ENCODE peak calls at places on chromosomes 6 and 20, in nine cellular contexts. T is lower leg skin; Q is EH; F is Kasumi-1; R is cardiac muscle cell; B is heart right ventricle; M is activated gamma-delta T cell treated with anti-CD3 and anti-CD28 coated beads, Interleukin-2, amount 50 U/mL, for 16 hours; Y is GM19239; U is ACHN. A is an unnamed sample.

GRCh38 chr6:136886110-136886509 is 36.0 kb upstream of the SLC35D3 start:
- DNase-seq in Y (no peak), U (no peak), R (no peak), Q (no peak), B (no peak), M (no peak), F (no peak), T (no peak), A (peak)

GRCh38 chr20:38747495-38748096 is 664 bp upstream of the ACTR5 start:
- DNase-seq in F (no peak), Q (no peak), M (no peak), R (no peak), U (no peak), Y (no peak), T (peak), B (no peak), A (no peak)

GRCh38 chr20:50534567-50534966 is 24.4 kb downstream of the PTPN1 start:
- DNase-seq in U (peak), M (no peak), B (no peak), Q (peak), F (no peak), Y (no peak), R (peak), T (no peak), A (no peak)

GRCh38 chr6:67952121-67952520 is 683.0 kb upstream of the ADGRB3 start:
- DNase-seq in F (no peak), R (peak), T (no peak), M (no peak), Q (no peak), U (no peak), B (no peak), Y (no peak), A (no peak)

GRCh38 chr20:3340443-3340842 is 67.0 kb downstream of the DNAAF9 start:
- DNase-seq in F (no peak), U (no peak), R (peak), Q (peak), Y (no peak), T (peak), M (no peak), B (peak), A (no peak)

GRCh38 chr6:133410628-133411027 is 169.5 kb downstream of the EYA4 start:
- DNase-seq in T (no peak), U (no peak), R (no peak), Y (no peak), Q (no peak), F (no peak), B (no peak), M (no peak), A (peak)

GRCh38 chr20:63578224-63579016 is 4.4 kb upstream of the HELZ2 start:
- DNase-seq in U (no peak), M (no peak), Q (no peak), Y (no peak), B (no peak), R (no peak), F (peak), T (no peak), A (no peak)

GRCh38 chr6:160106701-160107100 is 14.9 kb upstream of the SLC22A1 start:
- DNase-seq in T (no peak), M (no peak), R (no peak), U (no peak), Y (no peak), Q (no peak), F (no peak), B (no peak), A (no peak)

GRCh38 chr20:57625978-57626377 is 5.8 kb upstream of the ZBP1 start:
- DNase-seq in F (no peak), U (no peak), Q (no peak), B (no peak), Y (no peak), R (no peak), M (no peak), T (no peak), A (no peak)

GRCh38 chr20:46965477-46965876 is 70.8 kb downstream of the EYA2 start:
- DNase-seq in M (no peak), F (no peak), Q (no peak), B (no peak), U (no peak), Y (no peak), R (no peak), T (peak), A (no peak)

GRCh38 chr20:46774943-46775560 is 65.6 kb downstream of the SLC2A10 start:
- DNase-seq in B (no peak), U (no peak), R (no peak), M (no peak), Q (no peak), T (no peak), F (no peak), Y (no peak), A (no peak)

GRCh38 chr6:37225350-37226169 is 32.0 kb upstream of the TBC1D22B start:
- DNase-seq in F (no peak), U (no peak), M (no peak), B (no peak), T (no peak), R (no peak), Y (no peak), Q (no peak), A (no peak)

GRCh38 chr6:137873273-137873762 is 6.3 kb downstream of the TNFAIP3 start:
- DNase-seq in T (no peak), Y (no peak), Q (peak), B (peak), F (no peak), M (peak), R (peak), U (peak), A (peak)

GRCh38 chr6:112330071-112330876 is 16.9 kb upstream of the RFPL4B start:
- DNase-seq in Y (no peak), F (no peak), B (no peak), M (no peak), U (no peak), Q (peak), T (no peak), R (peak), A (peak)

GRCh38 chr6:158049055-158050028 is 67.7 kb downstream of the SYNJ2 start:
- DNase-seq in R (no peak), Q (no peak), U (no peak), B (no peak), F (no peak), T (peak), Y (no peak), M (no peak), A (no peak)

GRCh38 chr20:14491436-14491835 is 154.0 kb upstream of the FLRT3 start:
- DNase-seq in F (no peak), Y (no peak), T (no peak), R (no peak), U (no peak), B (no peak), M (no peak), Q (no peak), A (no peak)

GRCh38 chr6:111824608-111825337 is 48.5 kb downstream of the FYN start:
- DNase-seq in B (no peak), Q (no peak), M (no peak), Y (no peak), U (no peak), T (no peak), R (no peak), F (no peak), A (no peak)

GRCh38 chr20:25081065-25081729 is 744 bp downstream of the VSX1 start:
- DNase-seq in R (peak), T (peak), U (no peak), M (peak), F (no peak), Q (peak), Y (no peak), B (no peak), A (no peak)

GRCh38 chr6:163860194-163861081 is 445.9 kb downstream of the QKI start:
- DNase-seq in F (peak), T (peak), M (no peak), B (no peak), U (no peak), Y (no peak), R (peak), Q (peak), A (no peak)

GRCh38 chr6:149484733-149485700 is at the start of gene ZC3H12D:
- DNase-seq in R (peak), F (no peak), Y (no peak), U (peak), T (peak), Q (peak), M (peak), B (no peak), A (peak)

GRCh38 chr20:22796465-22797077 is 212.2 kb upstream of the FOXA2 start:
- DNase-seq in F (no peak), M (no peak), Y (no peak), U (peak), B (no peak), R (peak), Q (peak), T (peak), A (peak)

GRCh38 chr6:158042245-158042798 is 60.7 kb downstream of the SYNJ2 start:
- DNase-seq in U (peak), Y (no peak), T (no peak), M (no peak), B (no peak), Q (peak), F (no peak), R (peak), A (no peak)

GRCh38 chr6:105760746-105761145 is 325.4 kb upstream of the PRDM1 start:
- DNase-seq in Q (no peak), B (no peak), F (no peak), T (no peak), Y (no peak), R (no peak), U (no peak), M (no peak), A (no peak)

GRCh38 chr20:38881806-38882440 is 44.3 kb upstream of the FAM83D start:
- DNase-seq in F (no peak), Y (no peak), M (no peak), R (no peak), Q (no peak), B (no peak), T (no peak), U (no peak), A (no peak)

GRCh38 chr6:22906091-22906549 is 336.8 kb downstream of the HDGFL1 start:
- DNase-seq in Y (no peak), T (no peak), U (peak), B (no peak), R (peak), F (no peak), M (no peak), Q (peak), A (peak)

GRCh38 chr20:33411711-33412483 is 10.6 kb upstream of the CDK5RAP1 start:
- DNase-seq in M (no peak), U (no peak), F (no peak), T (no peak), Y (no peak), B (no peak), Q (no peak), R (no peak), A (no peak)

A was measured in A549.